ENCODE peak calls at places on chromosomes 16 and 17, in six cellular contexts. One of them, this sample, is unnamed.

GRCh38 chr17:50337956-50338355 is 8.0 kb upstream of the XYLT2 start:
- DNase-seq in fibroblast of villous mesenchyme: no peak
- DNase-seq in activated naive CD4-positive, alpha-beta T cell: no peak
- DNase-seq in CD8-positive, alpha-beta memory T cell: no peak
- DNase-seq in NCI-H1417 treated with DMSO at 0.1 percent for 48 hours: no peak
- DNase-seq in HS-5: no peak
- DNase-seq in this sample: no peak

GRCh38 chr16:31093132-31093703 is 1.4 kb downstream of the VKORC1 start:
- DNase-seq in fibroblast of villous mesenchyme: no peak
- DNase-seq in HS-5: no peak
- DNase-seq in NCI-H1417 treated with DMSO at 0.1 percent for 48 hours: no peak
- DNase-seq in CD8-positive, alpha-beta memory T cell: peak; percentile 46
- DNase-seq in activated naive CD4-positive, alpha-beta T cell: no peak
- DNase-seq in this sample: peak; percentile 71

GRCh38 chr17:18353541-18353940 is 9.8 kb downstream of the SHMT1 start:
- DNase-seq in CD8-positive, alpha-beta memory T cell: no peak
- DNase-seq in HS-5: no peak
- DNase-seq in NCI-H1417 treated with DMSO at 0.1 percent for 48 hours: no peak
- DNase-seq in activated naive CD4-positive, alpha-beta T cell: no peak
- DNase-seq in fibroblast of villous mesenchyme: no peak
- DNase-seq in this sample: no peak

GRCh38 chr17:50533720-50534148 is 1.2 kb downstream of the EPN3 start:
- DNase-seq in fibroblast of villous mesenchyme: no peak
- DNase-seq in HS-5: no peak
- DNase-seq in CD8-positive, alpha-beta memory T cell: no peak
- DNase-seq in activated naive CD4-positive, alpha-beta T cell: no peak
- DNase-seq in NCI-H1417 treated with DMSO at 0.1 percent for 48 hours: no peak
- DNase-seq in this sample: peak; percentile 79

GRCh38 chr16:84194470-84195200 is 3.7 kb downstream of the ADAD2 start:
- DNase-seq in HS-5: no peak
- DNase-seq in CD8-positive, alpha-beta memory T cell: peak; percentile 66
- DNase-seq in NCI-H1417 treated with DMSO at 0.1 percent for 48 hours: no peak
- DNase-seq in activated naive CD4-positive, alpha-beta T cell: peak; percentile 18
- DNase-seq in fibroblast of villous mesenchyme: no peak
- DNase-seq in this sample: peak; percentile 36

GRCh38 chr17:28031174-28031573 is 11.3 kb upstream of the NLK start:
- DNase-seq in fibroblast of villous mesenchyme: no peak
- DNase-seq in CD8-positive, alpha-beta memory T cell: no peak
- DNase-seq in HS-5: no peak
- DNase-seq in activated naive CD4-positive, alpha-beta T cell: no peak
- DNase-seq in NCI-H1417 treated with DMSO at 0.1 percent for 48 hours: no peak
- DNase-seq in this sample: no peak

GRCh38 chr16:86517033-86517432 is 6.7 kb downstream of the FOXF1 start:
- DNase-seq in NCI-H1417 treated with DMSO at 0.1 percent for 48 hours: no peak
- DNase-seq in HS-5: no peak
- DNase-seq in activated naive CD4-positive, alpha-beta T cell: no peak
- DNase-seq in fibroblast of villous mesenchyme: peak; percentile 48
- DNase-seq in CD8-positive, alpha-beta memory T cell: peak; percentile 7
- DNase-seq in this sample: peak; percentile 44

GRCh38 chr17:30831257-30831656 is 509 bp upstream of the ATAD5 start:
- DNase-seq in NCI-H1417 treated with DMSO at 0.1 percent for 48 hours: no peak
- DNase-seq in CD8-positive, alpha-beta memory T cell: no peak
- DNase-seq in activated naive CD4-positive, alpha-beta T cell: no peak
- DNase-seq in fibroblast of villous mesenchyme: no peak
- DNase-seq in HS-5: no peak
- DNase-seq in this sample: no peak

This sample was measured in Peyer's patch.